ENCODE peak calls at places on chromosomes 5 and 9, in five cellular contexts. S is HepG2, G is H1, J is GM12878, B is NT2/D1. V is an unnamed sample.

GRCh38 chr5:56155085-56155484 is 78.0 kb downstream of the ANKRD55 start:
- DNase-seq in B (no peak), S (no peak), G (no peak), J (no peak), V (no peak)

GRCh38 chr5:66967102-66967501 is 229.5 kb downstream of the CD180 start:
- DNase-seq in B (no peak), S (no peak), G (no peak), J (no peak), V (no peak)

GRCh38 chr5:96432245-96433065 is 593 bp downstream of the PCSK1 start:
- DNase-seq in G (no peak), B (peak), S (no peak), J (no peak), V (peak)

GRCh38 chr5:69454460-69455249 is 37.9 kb upstream of the OCLN start:
- DNase-seq in B (no peak), G (no peak), S (peak), J (no peak), V (no peak)

GRCh38 chr9:116421006-116421538 is 266.0 kb upstream of the TRIM32 start:
- DNase-seq in J (no peak), B (no peak), G (no peak), S (no peak), V (no peak)

GRCh38 chr5:94775088-94775487 is 156.6 kb downstream of the SLF1 start:
- DNase-seq in G (no peak), J (no peak), S (no peak), B (no peak), V (no peak)

GRCh38 chr9:93079371-93079770 is 16.6 kb upstream of the CARD19 start:
- DNase-seq in J (no peak), B (no peak), S (no peak), G (no peak), V (no peak)

GRCh38 chr5:145984072-145984471 is 47.7 kb downstream of the SH3RF2 start:
- DNase-seq in B (no peak), S (no peak), J (no peak), G (no peak), V (no peak)

GRCh38 chr9:110842976-110843375 is 174.4 kb downstream of the MUSK start:
- DNase-seq in J (no peak), B (no peak), S (no peak), G (no peak), V (no peak)

GRCh38 chr9:21317956-21318923 is 13.1 kb upstream of the IFNA5 start:
- DNase-seq in B (no peak), S (peak), J (no peak), G (no peak), V (peak)

GRCh38 chr5:57412010-57412409 is 70.6 kb downstream of the ACTBL2 start:
- DNase-seq in S (no peak), B (no peak), J (no peak), G (no peak), V (no peak)

GRCh38 chr5:178839319-178839704 is 20.4 kb upstream of the ZNF354B start:
- DNase-seq in S (peak), G (peak), J (no peak), B (peak), V (peak)

GRCh38 chr5:29811914-29812679 is 1381.4 kb upstream of the CDH6 start:
- DNase-seq in B (peak), S (peak), J (no peak), G (no peak), V (no peak)

GRCh38 chr9:131747352-131747751 is 7.5 kb upstream of the RAPGEF1 start:
- DNase-seq in G (no peak), B (no peak), J (no peak), S (peak), V (no peak)

DNA sequence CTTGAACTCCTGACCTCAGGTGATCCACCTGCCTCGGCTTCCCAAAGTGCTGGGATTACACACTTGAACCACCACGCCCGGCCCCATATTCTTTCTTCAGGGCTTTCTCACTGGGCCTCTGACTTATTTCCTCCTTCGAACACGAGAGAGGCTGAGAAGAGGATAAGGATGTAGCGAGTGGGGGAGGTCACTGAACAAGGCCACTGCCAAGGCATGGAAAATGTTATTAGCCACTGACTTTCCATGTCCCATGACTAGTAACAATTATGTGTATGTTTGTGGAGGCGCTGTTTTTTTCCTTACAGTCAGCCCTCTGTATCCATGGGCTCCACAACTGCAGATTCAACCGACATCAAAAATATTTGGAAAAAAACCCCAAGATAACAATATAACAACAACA is 12.3 kb upstream of the FCHSD1 start:
- DNase-seq in S (no peak), G (no peak), J (no peak), B (no peak), V (no peak)
- TF ChIP-seq SUZ12 in S (no peak), G (no peak), J (no peak), B (no peak), V (no peak)

GRCh38 chr5:102418531-102418930 is 80.3 kb downstream of the SLCO6A1 start:
- DNase-seq in J (no peak), S (no peak), G (no peak), B (no peak), V (no peak)

DNA sequence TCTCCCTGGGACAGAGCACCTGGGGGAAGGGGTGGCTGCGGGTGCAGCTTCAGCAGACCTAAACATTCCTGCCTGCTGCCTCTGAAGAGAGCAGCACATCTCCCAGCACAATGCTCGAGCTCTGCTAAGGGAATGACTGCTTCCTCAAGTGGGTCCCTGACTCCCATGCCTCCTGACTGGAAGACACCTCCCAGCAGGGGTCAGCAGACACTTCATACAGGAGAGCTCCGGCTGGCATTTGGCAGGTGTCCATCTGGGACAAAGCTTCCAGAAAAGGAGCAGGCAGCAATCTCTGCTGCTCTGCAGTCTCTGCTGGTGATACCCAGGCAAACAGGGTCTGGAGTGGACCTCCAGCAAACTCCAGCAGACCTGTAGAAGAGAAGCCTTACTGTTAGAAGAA is 77.2 kb downstream of the SLCO6A1 start:
- DNase-seq in S (peak), G (no peak), J (no peak), B (no peak), V (no peak)
- TF ChIP-seq SUZ12 in S (no peak), G (no peak), J (no peak), B (no peak), V (no peak)

GRCh38 chr9:98797491-98797890 is 1.1 kb upstream of the ANKS6 start:
- DNase-seq in J (no peak), G (no peak), S (no peak), B (no peak), V (no peak)

GRCh38 chr9:98794802-98795201 is 1.6 kb downstream of the ANKS6 start:
- DNase-seq in S (no peak), B (no peak), G (no peak), J (no peak), V (no peak)

GRCh38 chr9:98795295-98795955 is 930 bp downstream of the ANKS6 start:
- DNase-seq in G (no peak), J (no peak), S (no peak), B (no peak), V (no peak)

GRCh38 chr9:98796364-98797101 is at the start of gene ANKS6:
- DNase-seq in B (peak), J (no peak), G (no peak), S (peak), V (peak)

GRCh38 chr9:98795970-98796363 is 388 bp downstream of the ANKS6 start:
- DNase-seq in S (no peak), B (no peak), G (no peak), J (no peak), V (peak)
- TF ChIP-seq SUZ12 in S (no peak), B (no peak), G (no peak), J (no peak), V (no peak)

GRCh38 chr5:135214897-135215616 is 181.0 kb upstream of the PITX1 start:
- DNase-seq in B (no peak), G (no peak), S (no peak), J (no peak), V (no peak)
- TF ChIP-seq SUZ12 in B (no peak), G (no peak), S (no peak), J (no peak), V (no peak)

GRCh38 chr9:79877943-79878612 is 306.3 kb downstream of the TLE4 start:
- DNase-seq in J (no peak), B (no peak), S (no peak), G (no peak), V (no peak)
- TF ChIP-seq SUZ12 in J (no peak), B (no peak), S (no peak), G (no peak), V (no peak)